ENCODE peak calls at places on chromosomes 3 and 15, in four cellular contexts. D is activated CD8-positive, alpha-beta memory T cell treated with anti-CD3 and anti-CD28 coated beads, Interleukin-2, amount 50 U/mL, for 48 hours; Y is activated T-helper 1 cell treated with anti-CD3 and anti-CD28 coated beads, Interleukin-12 subunit alpha, Interleukin-12 subunit beta, Interleukin-2, Interleukin-4 antibody, amounts not matched to agents 30 ng/mL and 10 ng/mL and 1 ng/mL, durations not matched to agents 14 hours and 24 hours and 36 hours; I is NCI-H524. Z is an unnamed sample.

GRCh38 chr3:149010504-149010951 is 19.2 kb downstream of the GYG1 start:
- DNase-seq in D (no peak), I (no peak), Y (no peak), Z (no peak)

GRCh38 chr3:131047582-131047981 is 20.9 kb downstream of the NEK11 start:
- DNase-seq in D (no peak), Y (no peak), I (no peak), Z (no peak)

GRCh38 chr3:56928379-56929068 is 126.8 kb upstream of the ARHGEF3 start:
- DNase-seq in Y (no peak), I (peak; percentile 80), D (no peak), Z (no peak)

GRCh38 chr3:170321326-170322034 is 36.0 kb upstream of the SKIL start:
- DNase-seq in Y (no peak), D (no peak), I (no peak), Z (no peak)

GRCh38 chr15:66573719-66574641 is 8.2 kb upstream of the LCTL start:
- DNase-seq in D (no peak), Y (no peak), I (no peak), Z (no peak)

GRCh38 chr15:60021589-60022378 is 17.7 kb downstream of the FOXB1 start:
- DNase-seq in I (no peak), D (no peak), Y (no peak), Z (peak; percentile 91)

GRCh38 chr3:63753567-63753966 is 65.5 kb upstream of the C3orf49 start:
- DNase-seq in I (no peak), D (no peak), Y (no peak), Z (no peak)

GRCh38 chr3:184993394-184993793 is 159.5 kb downstream of the C3orf70 start:
- DNase-seq in D (no peak), I (no peak), Y (no peak), Z (no peak)

GRCh38 chr15:59997070-59997701 is 6.9 kb upstream of the FOXB1 start:
- DNase-seq in Y (peak; percentile 63), I (peak; percentile 69), D (peak; percentile 85), Z (no peak)

GRCh38 chr3:143119974-143120715 is 574 bp downstream of the CHST2 start:
- DNase-seq in D (peak; percentile 72), I (peak; percentile 70), Y (peak; percentile 16), Z (no peak)

GRCh38 chr15:88029696-88030095 is 226.8 kb downstream of the NTRK3 start:
- DNase-seq in D (no peak), Y (no peak), I (peak; percentile 88), Z (no peak)